ENCODE peak calls at places on chromosome 3, in eight cellular contexts. N, M, E, Z, T, W, U and F are unnamed samples.

GRCh38 chr3:71251156-71251775 is 332.3 kb downstream of the FOXP1 start:
- DNase-seq in N (no peak), M (no peak), E (peak; percentile 16), Z (no peak), T (no peak), W (no peak), U (no peak), F (no peak)

GRCh38 chr3:116148881-116149530 is 296.3 kb downstream of the LSAMP start:
- DNase-seq in N (no peak), M (no peak), E (no peak), Z (no peak), T (no peak), W (no peak), U (peak; percentile 13), F (no peak)

GRCh38 chr3:2810723-2811122 is 299.5 kb downstream of the IL5RA start:
- DNase-seq in N (no peak), M (no peak), E (no peak), Z (no peak), T (no peak), W (no peak), U (peak; percentile 22), F (no peak)

GRCh38 chr3:114408763-114409162 is 114.9 kb downstream of the TIGIT start:
- DNase-seq in N (no peak), M (no peak), E (no peak), Z (peak; percentile 21), T (no peak), W (no peak), U (peak; percentile 39), F (no peak)

GRCh38 chr3:67616046-67616445 is 38.4 kb downstream of the SUCLG2 start:
- DNase-seq in N (no peak), M (no peak), E (no peak), Z (no peak), T (no peak), W (no peak), U (no peak), F (no peak)

GRCh38 chr3:129973853-129974252 is 667 bp upstream of the TRH start:
- DNase-seq in N (no peak), M (no peak), E (no peak), Z (no peak), T (no peak), W (no peak), U (no peak), F (no peak)

GRCh38 chr3:155285936-155286335 is 7.5 kb downstream of the STRIT1 start:
- DNase-seq in N (no peak), M (no peak), E (no peak), Z (no peak), T (no peak), W (no peak), U (no peak), F (no peak)

GRCh38 chr3:37824090-37824953 is 37.4 kb upstream of the CTDSPL start:
- DNase-seq in N (no peak), M (no peak), E (no peak), Z (no peak), T (no peak), W (no peak), U (peak; percentile 67), F (no peak)

GRCh38 chr3:27596334-27596841 is 112.2 kb upstream of the SLC4A7 start:
- DNase-seq in N (no peak), M (no peak), E (peak; percentile 34), Z (no peak), T (no peak), W (no peak), U (no peak), F (no peak)

GRCh38 chr3:41933154-41933676 is 28.7 kb downstream of the ULK4 start:
- DNase-seq in N (no peak), M (no peak), E (peak; percentile 56), Z (no peak), T (no peak), W (no peak), U (no peak), F (no peak)

GRCh38 chr3:10472877-10473440 is 32.4 kb downstream of the ATP2B2 start:
- DNase-seq in N (no peak), M (no peak), E (no peak), Z (no peak), T (no peak), W (no peak), U (no peak), F (no peak)
- H3K27me3 ChIP-seq in N (peaks cover 17% of the 10 kb centered on the region), M (no peaks in the 10 kb centered on the region), E (peaks cover 10% of the 10 kb centered on the region), Z (no peaks in the 10 kb centered on the region), T (no peaks in the 10 kb centered on the region), W (no peaks in the 10 kb centered on the region), U (no peaks in the 10 kb centered on the region), F (no peaks in the 10 kb centered on the region)

DNA sequence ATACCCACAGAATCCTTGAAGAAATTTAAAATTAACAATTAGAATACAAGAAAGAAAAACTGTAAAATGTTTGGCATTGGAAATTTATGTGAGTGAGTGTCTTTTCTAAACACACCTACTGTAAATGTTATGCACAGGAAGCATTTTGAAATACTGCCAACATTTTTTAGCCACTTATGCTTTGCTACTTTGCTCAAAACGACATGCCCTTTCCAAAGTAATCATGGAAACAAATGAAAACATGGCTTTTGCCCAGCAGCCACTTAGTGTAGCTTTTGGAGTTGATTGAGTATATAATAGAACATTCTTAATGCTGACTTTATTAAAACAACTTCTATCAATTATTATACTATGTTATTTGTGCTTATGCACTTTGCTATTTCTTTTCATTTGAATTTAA is 823.0 kb downstream of the CADM2 start:
- DNase-seq in N (no peak), M (no peak), E (no peak), Z (no peak), T (no peak), W (no peak), U (no peak), F (no peak)
- H3K27me3 ChIP-seq in N (no peaks in the 10 kb centered on the region), M (no peaks in the 10 kb centered on the region), E (no peaks in the 10 kb centered on the region), Z (no peaks in the 10 kb centered on the region), T (no peaks in the 10 kb centered on the region), W (no peaks in the 10 kb centered on the region), U (no peaks in the 10 kb centered on the region), F (no peaks in the 10 kb centered on the region)

DNA sequence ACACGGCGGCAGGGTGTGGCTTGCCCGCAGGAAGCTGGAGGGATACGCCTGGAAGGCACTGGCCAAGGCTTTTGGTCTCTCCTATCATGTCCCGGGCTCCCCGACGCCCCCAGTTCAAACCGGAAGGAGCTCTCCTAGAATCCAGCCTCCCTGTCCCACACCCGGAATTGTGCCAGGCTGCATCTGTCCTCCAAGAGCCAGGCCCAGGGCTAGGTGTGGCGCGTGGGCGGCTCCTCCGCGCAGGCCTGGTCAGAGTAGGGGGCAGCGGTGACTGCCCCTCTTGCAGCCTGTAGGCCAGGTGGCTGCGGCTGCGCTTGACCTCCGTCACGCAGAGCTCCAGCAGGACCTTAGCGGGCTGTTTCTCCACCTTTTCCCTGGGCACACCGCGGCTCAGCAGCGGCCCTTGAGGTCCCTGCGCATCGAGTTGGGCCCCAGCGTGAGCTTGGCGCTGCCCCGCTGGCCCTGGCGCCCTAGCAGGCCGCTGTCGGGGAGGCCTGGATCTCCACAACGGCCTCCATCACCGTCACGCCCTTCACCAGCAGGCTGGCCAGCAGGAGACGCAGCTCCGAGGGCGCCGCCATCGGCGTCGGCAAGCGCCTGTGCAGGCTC is 15.9 kb upstream of the SIAH2 start:
- DNase-seq in N (no peak), M (no peak), E (no peak), Z (no peak), T (no peak), W (no peak), U (no peak), F (no peak)
- H3K27me3 ChIP-seq in N (no peaks in the 10 kb centered on the region), M (no peaks in the 10 kb centered on the region), E (no peaks in the 10 kb centered on the region), Z (no peaks in the 10 kb centered on the region), T (no peaks in the 10 kb centered on the region), W (no peaks in the 10 kb centered on the region), U (no peaks in the 10 kb centered on the region), F (no peaks in the 10 kb centered on the region)

GRCh38 chr3:24519368-24520100 is 24.9 kb upstream of the THRB start:
- DNase-seq in N (peak; percentile 35), M (no peak), E (no peak), Z (no peak), T (peak; percentile 77), W (no peak), U (peak; percentile 55), F (no peak)
- H3K27me3 ChIP-seq in N (no peaks in the 10 kb centered on the region), M (no peaks in the 10 kb centered on the region), E (peaks cover 26% of the 10 kb centered on the region), Z (peaks cover 42% of the 10 kb centered on the region), T (peaks cover 26% of the 10 kb centered on the region), W (no peaks in the 10 kb centered on the region), U (peaks cover 16% of the 10 kb centered on the region), F (no peaks in the 10 kb centered on the region)